ENCODE peak calls at places on chromosomes 1 and 21, in five cellular contexts. A, G, Z, O and C are unnamed samples.

GRCh38 chr1:223515416-223515815 is 122.2 kb downstream of the CCDC185 start:
- DNase-seq in O (no peak), G (peak), Z (no peak), A (no peak), C (no peak)

GRCh38 chr1:159000627-159001026 is 9.1 kb upstream of the IFI16 start:
- DNase-seq in A (peak), Z (no peak), O (peak), G (no peak), C (no peak)

GRCh38 chr1:160097911-160098851 is at the start of gene IGSF8:
- DNase-seq in O (peak), A (peak), Z (peak), G (peak), C (peak)

GRCh38 chr1:151166506-151166956 is 587 bp downstream of the SCNM1 start:
- DNase-seq in O (peak), A (peak), G (peak), Z (peak), C (no peak)

GRCh38 chr21:31156169-31156568 is 117.9 kb upstream of the KRTAP19-8 start:
- DNase-seq in G (no peak), Z (no peak), O (no peak), A (no peak), C (no peak)

GRCh38 chr1:17116643-17117042 is 2.6 kb downstream of the PADI2 start:
- DNase-seq in A (no peak), O (no peak), G (no peak), Z (no peak), C (no peak)

GRCh38 chr1:9238550-9238949 is 4.0 kb downstream of the H6PD start:
- DNase-seq in G (no peak), O (no peak), Z (no peak), A (no peak), C (no peak)

GRCh38 chr1:9037476-9038337 is 11.5 kb upstream of the SLC2A7 start:
- DNase-seq in O (no peak), G (no peak), A (no peak), Z (no peak), C (no peak)

GRCh38 chr1:81894867-81895266 is 94.1 kb downstream of the ADGRL2 start:
- DNase-seq in G (no peak), Z (no peak), A (no peak), O (no peak), C (no peak)
- H3K4me3 ChIP-seq in G (no peak), Z (no peak), A (no peak), O (no peak), C (no peak)

GRCh38 chr1:179023946-179024345 is 1.7 kb upstream of the FAM20B start:
- DNase-seq in O (no peak), A (no peak), Z (no peak), G (no peak), C (no peak)

GRCh38 chr1:179025975-179026812 is 500 bp downstream of the FAM20B start:
- DNase-seq in O (peak), Z (peak), G (peak), A (peak), C (peak)

GRCh38 chr1:179017383-179018326 is 8.0 kb upstream of the FAM20B start:
- DNase-seq in Z (no peak), G (no peak), A (peak), O (peak), C (no peak)

GRCh38 chr1:179025125-179025974 is at the start of gene FAM20B:
- DNase-seq in G (peak), Z (peak), O (peak), A (peak), C (peak)

GRCh38 chr1:179021873-179022272 is 3.8 kb upstream of the FAM20B start:
- DNase-seq in O (no peak), A (peak), G (no peak), Z (no peak), C (no peak)
- H3K4me3 ChIP-seq in O (peak), A (no peak), G (no peak), Z (no peak), C (no peak)

GRCh38 chr1:69312055-69312732 is 255.5 kb upstream of the LRRC7 start:
- DNase-seq in G (no peak), Z (no peak), A (no peak), O (no peak), C (no peak)

GRCh38 chr1:69315416-69315815 is 252.3 kb upstream of the LRRC7 start:
- DNase-seq in A (no peak), G (no peak), O (no peak), Z (no peak), C (no peak)

GRCh38 chr1:69315823-69316222 is 251.9 kb upstream of the LRRC7 start:
- DNase-seq in G (no peak), Z (no peak), O (no peak), A (no peak), C (no peak)

GRCh38 chr1:69313118-69313517 is 254.6 kb upstream of the LRRC7 start:
- DNase-seq in Z (no peak), O (no peak), A (no peak), G (no peak), C (no peak)
- H3K4me3 ChIP-seq in Z (no peak), O (no peak), A (no peak), G (no peak), C (no peak)

GRCh38 chr1:147473735-147474049 is 67.6 kb upstream of the BCL9 start:
- DNase-seq in O (no peak), Z (no peak), G (no peak), A (no peak), C (no peak)

GRCh38 chr1:147472489-147472888 is 68.8 kb upstream of the BCL9 start:
- DNase-seq in O (no peak), Z (no peak), G (no peak), A (no peak), C (no peak)

GRCh38 chr1:147475488-147475887 is 65.8 kb upstream of the BCL9 start:
- DNase-seq in A (no peak), Z (no peak), O (no peak), G (no peak), C (no peak)

GRCh38 chr1:147470079-147470478 is 71.2 kb upstream of the BCL9 start:
- DNase-seq in A (no peak), G (no peak), Z (no peak), O (no peak), C (no peak)

GRCh38 chr1:147472953-147473734 is 68.2 kb upstream of the BCL9 start:
- DNase-seq in G (no peak), O (no peak), A (no peak), Z (no peak), C (no peak)
- H3K4me3 ChIP-seq in G (no peak), O (no peak), A (no peak), Z (no peak), C (no peak)

DNA sequence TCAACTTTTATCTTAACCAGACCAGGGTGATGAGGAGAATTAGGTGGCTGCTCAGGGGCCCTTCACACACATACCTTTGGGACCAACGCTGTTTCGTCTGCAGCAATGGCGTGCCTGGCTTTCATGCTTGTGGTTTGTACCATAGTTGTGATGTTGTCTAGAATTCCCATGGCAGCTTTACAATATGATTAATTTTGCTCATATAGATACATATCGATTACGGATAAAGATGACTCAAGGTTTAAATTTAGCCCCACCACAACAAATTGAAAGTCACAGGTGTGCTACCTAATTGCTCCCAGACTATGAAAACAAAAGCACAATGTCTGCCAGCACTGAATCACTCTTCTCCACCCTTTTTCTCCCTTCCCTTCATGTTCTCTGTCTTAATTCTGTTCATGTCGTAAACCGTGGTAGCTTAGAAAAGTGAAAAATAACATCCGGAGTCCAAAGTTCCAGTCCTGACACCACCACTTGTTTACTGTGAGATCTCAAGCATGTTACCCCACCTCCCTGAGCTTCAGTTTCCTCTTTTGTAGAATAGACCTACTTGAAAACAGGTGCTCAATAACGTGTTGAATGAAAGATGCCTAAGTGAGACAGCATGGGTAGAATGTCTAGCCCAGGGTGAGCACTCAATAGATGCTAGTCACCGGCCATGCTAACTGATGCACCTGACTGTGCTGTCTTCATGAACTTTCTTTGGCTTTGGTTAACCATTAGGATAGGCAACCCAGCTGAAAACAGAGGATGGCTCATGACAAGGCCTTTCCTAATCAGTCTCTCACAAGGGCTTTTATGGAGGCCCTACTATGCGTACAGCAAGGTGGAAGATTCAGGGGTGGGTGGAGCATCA is 22.1 kb upstream of the JUN start:
- DNase-seq in A (no peak), O (no peak), G (peak), Z (no peak), C (no peak)
- H3K4me3 ChIP-seq in A (no peak), O (no peak), G (no peak), Z (no peak), C (no peak)